ENCODE peak calls at places on chromosome 22, in four cellular contexts. One of them, this sample, is unnamed.
A peak's percentile ranks its signal among the peaks of the same experiment; 100 is the strongest.

GRCh38 chr22:45341503-45341902 is 31.8 kb downstream of the FAM118A start:
- DNase-seq in foreskin fibroblast: no peak
- DNase-seq in endothelial cell: no peak
- DNase-seq in GM13976: no peak
- DNase-seq in this sample: no peak

GRCh38 chr22:32806296-32806695 is 4.8 kb downstream of the TIMP3 start:
- DNase-seq in endothelial cell: no peak
- DNase-seq in foreskin fibroblast: no peak
- DNase-seq in GM13976: no peak
- DNase-seq in this sample: no peak

GRCh38 chr22:45572444-45572843 is 69.8 kb downstream of the FBLN1 start:
- DNase-seq in foreskin fibroblast: peak; percentile 82
- DNase-seq in endothelial cell: no peak
- DNase-seq in GM13976: no peak
- DNase-seq in this sample: no peak

GRCh38 chr22:45968751-45969413 is 8.1 kb downstream of the WNT7B start:
- DNase-seq in foreskin fibroblast: peak; percentile 48
- DNase-seq in GM13976: no peak
- DNase-seq in endothelial cell: no peak
- DNase-seq in this sample: peak; percentile 70

GRCh38 chr22:42986115-42986514 is 28.8 kb downstream of the PACSIN2 start:
- DNase-seq in foreskin fibroblast: no peak
- DNase-seq in endothelial cell: no peak
- DNase-seq in GM13976: no peak
- DNase-seq in this sample: no peak

GRCh38 chr22:49372530-49373288 is 455.0 kb downstream of the BRD1 start:
- DNase-seq in endothelial cell: peak; percentile 9
- DNase-seq in foreskin fibroblast: no peak
- DNase-seq in GM13976: no peak
- DNase-seq in this sample: no peak

GRCh38 chr22:23225724-23226496 is 45.6 kb downstream of the BCR start:
- DNase-seq in foreskin fibroblast: peak; percentile 50
- DNase-seq in GM13976: no peak
- DNase-seq in endothelial cell: no peak
- DNase-seq in this sample: peak; percentile 40

GRCh38 chr22:43546186-43546585 is 134.4 kb downstream of the MPPED1 start:
- DNase-seq in foreskin fibroblast: no peak
- DNase-seq in endothelial cell: no peak
- DNase-seq in GM13976: no peak
- DNase-seq in this sample: no peak

GRCh38 chr22:48951836-48952235 is 875.8 kb downstream of the BRD1 start:
- DNase-seq in GM13976: no peak
- DNase-seq in foreskin fibroblast: no peak
- DNase-seq in endothelial cell: no peak
- DNase-seq in this sample: no peak

GRCh38 chr22:49018601-49019000 is 809.1 kb downstream of the BRD1 start:
- DNase-seq in GM13976: no peak
- DNase-seq in endothelial cell: no peak
- DNase-seq in foreskin fibroblast: no peak
- DNase-seq in this sample: no peak

GRCh38 chr22:42805016-42805997 is 51.8 kb downstream of the ARFGAP3 start:
- DNase-seq in endothelial cell: no peak
- DNase-seq in foreskin fibroblast: no peak
- DNase-seq in GM13976: no peak
- DNase-seq in this sample: no peak

GRCh38 chr22:41848468-41848867 is 15.6 kb downstream of the SREBF2 start:
- DNase-seq in foreskin fibroblast: no peak
- DNase-seq in endothelial cell: no peak
- DNase-seq in GM13976: no peak
- DNase-seq in this sample: no peak

GRCh38 chr22:43520632-43521039 is 108.8 kb downstream of the MPPED1 start:
- DNase-seq in GM13976: peak; percentile 57
- DNase-seq in foreskin fibroblast: no peak
- DNase-seq in endothelial cell: no peak
- DNase-seq in this sample: no peak

GRCh38 chr22:20966883-20967696 is at the start of gene AIFM3:
- DNase-seq in foreskin fibroblast: no peak
- DNase-seq in endothelial cell: no peak
- DNase-seq in GM13976: no peak
- DNase-seq in this sample: no peak

GRCh38 chr22:43319661-43320486 is 23.3 kb downstream of the SCUBE1 start:
- DNase-seq in endothelial cell: no peak
- DNase-seq in GM13976: no peak
- DNase-seq in foreskin fibroblast: no peak
- DNase-seq in this sample: no peak

GRCh38 chr22:41983516-41983915 is 14.3 kb downstream of the SEPTIN3 start:
- DNase-seq in foreskin fibroblast: peak; percentile 77
- DNase-seq in endothelial cell: no peak
- DNase-seq in GM13976: no peak
- DNase-seq in this sample: peak; percentile 33

GRCh38 chr22:22141771-22142591 is 102.6 kb upstream of the VPREB1 start:
- DNase-seq in foreskin fibroblast: no peak
- DNase-seq in GM13976: no peak
- DNase-seq in endothelial cell: no peak
- DNase-seq in this sample: no peak

GRCh38 chr22:48796295-48797015 is 1031.2 kb downstream of the BRD1 start:
- DNase-seq in GM13976: no peak
- DNase-seq in endothelial cell: no peak
- DNase-seq in foreskin fibroblast: no peak
- DNase-seq in this sample: no peak

GRCh38 chr22:50583294-50583865 is 731 bp upstream of the CHKB start:
- DNase-seq in endothelial cell: no peak
- DNase-seq in GM13976: no peak
- DNase-seq in foreskin fibroblast: no peak
- DNase-seq in this sample: no peak
- TF ChIP-seq CTCF in endothelial cell: no peak
- TF ChIP-seq CTCF in GM13976: no peak
- TF ChIP-seq CTCF in foreskin fibroblast: no peak
- TF ChIP-seq CTCF in this sample: no peak

GRCh38 chr22:30944986-30945385 is 23.6 kb downstream of the MORC2 start:
- DNase-seq in GM13976: no peak
- DNase-seq in endothelial cell: no peak
- DNase-seq in foreskin fibroblast: no peak
- DNase-seq in this sample: no peak

GRCh38 chr22:30945653-30946052 is 22.9 kb downstream of the MORC2 start:
- DNase-seq in GM13976: no peak
- DNase-seq in endothelial cell: no peak
- DNase-seq in foreskin fibroblast: no peak
- DNase-seq in this sample: no peak

GRCh38 chr22:30943368-30943767 is 25.2 kb downstream of the MORC2 start:
- DNase-seq in GM13976: no peak
- DNase-seq in foreskin fibroblast: no peak
- DNase-seq in endothelial cell: no peak
- DNase-seq in this sample: no peak

GRCh38 chr22:30940655-30941362 is 27.8 kb downstream of the MORC2 start:
- DNase-seq in endothelial cell: no peak
- DNase-seq in GM13976: no peak
- DNase-seq in foreskin fibroblast: no peak
- DNase-seq in this sample: no peak

DNA sequence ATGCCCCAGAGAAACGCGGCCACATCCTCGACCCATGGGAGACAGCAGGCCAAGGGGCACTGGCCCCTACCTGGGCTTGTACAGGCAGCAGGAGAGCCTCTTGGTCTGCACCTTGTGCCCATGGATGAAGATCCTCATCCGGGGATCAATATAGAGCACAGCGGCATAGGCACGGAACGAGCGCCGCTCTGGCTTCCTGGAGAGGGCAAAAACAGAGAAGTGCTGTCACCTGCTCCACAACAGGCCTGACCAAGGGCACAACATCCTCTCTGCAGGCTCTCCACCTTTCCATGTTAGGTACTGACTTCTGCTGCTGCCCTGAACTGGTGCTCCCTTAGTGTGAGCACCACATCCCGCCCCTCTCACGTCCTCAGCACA is 27.2 kb downstream of the MORC2 start:
- DNase-seq in foreskin fibroblast: no peak
- DNase-seq in GM13976: no peak
- DNase-seq in endothelial cell: no peak
- DNase-seq in this sample: no peak
- TF ChIP-seq CTCF in foreskin fibroblast: no peak
- TF ChIP-seq CTCF in GM13976: no peak
- TF ChIP-seq CTCF in endothelial cell: no peak
- TF ChIP-seq CTCF in this sample: no peak

DNA sequence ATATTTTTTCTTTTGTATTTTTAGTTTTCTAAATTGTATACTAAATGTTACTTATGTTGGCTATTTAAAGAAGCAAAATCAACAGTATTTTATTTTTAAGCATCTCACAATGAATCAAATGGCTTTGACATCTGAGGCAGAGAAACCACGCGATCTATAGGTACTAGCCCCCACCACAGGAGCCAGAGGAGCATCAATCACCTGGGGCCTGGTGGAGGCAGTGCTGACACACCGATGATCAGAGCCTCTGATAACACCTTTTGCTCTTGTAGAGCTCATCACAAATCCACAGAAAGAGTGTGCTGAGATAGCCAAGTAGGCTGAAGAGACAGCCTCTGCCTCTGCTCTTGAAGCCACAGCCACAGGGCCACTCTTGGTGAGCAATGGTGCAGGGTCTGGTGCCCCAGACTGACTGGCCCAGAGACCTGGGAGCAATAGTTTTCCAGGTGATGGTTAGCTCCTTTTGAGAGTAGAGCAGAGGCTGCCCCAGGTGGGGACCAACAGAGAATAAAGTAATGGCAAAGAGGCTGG is 25.2 kb downstream of the HIRA start:
- DNase-seq in endothelial cell: no peak
- DNase-seq in foreskin fibroblast: no peak
- DNase-seq in GM13976: no peak
- DNase-seq in this sample: no peak
- TF ChIP-seq CTCF in endothelial cell: no peak
- TF ChIP-seq CTCF in foreskin fibroblast: no peak
- TF ChIP-seq CTCF in GM13976: no peak
- TF ChIP-seq CTCF in this sample: no peak

GRCh38 chr22:30423296-30423958 is 2.1 kb upstream of the MTFP1 start:
- DNase-seq in foreskin fibroblast: no peak
- DNase-seq in GM13976: no peak
- DNase-seq in endothelial cell: peak; percentile 31
- DNase-seq in this sample: no peak
- TF ChIP-seq CTCF in foreskin fibroblast: no peak
- TF ChIP-seq CTCF in GM13976: no peak
- TF ChIP-seq CTCF in endothelial cell: no peak
- TF ChIP-seq CTCF in this sample: peak; percentile 26

DNA sequence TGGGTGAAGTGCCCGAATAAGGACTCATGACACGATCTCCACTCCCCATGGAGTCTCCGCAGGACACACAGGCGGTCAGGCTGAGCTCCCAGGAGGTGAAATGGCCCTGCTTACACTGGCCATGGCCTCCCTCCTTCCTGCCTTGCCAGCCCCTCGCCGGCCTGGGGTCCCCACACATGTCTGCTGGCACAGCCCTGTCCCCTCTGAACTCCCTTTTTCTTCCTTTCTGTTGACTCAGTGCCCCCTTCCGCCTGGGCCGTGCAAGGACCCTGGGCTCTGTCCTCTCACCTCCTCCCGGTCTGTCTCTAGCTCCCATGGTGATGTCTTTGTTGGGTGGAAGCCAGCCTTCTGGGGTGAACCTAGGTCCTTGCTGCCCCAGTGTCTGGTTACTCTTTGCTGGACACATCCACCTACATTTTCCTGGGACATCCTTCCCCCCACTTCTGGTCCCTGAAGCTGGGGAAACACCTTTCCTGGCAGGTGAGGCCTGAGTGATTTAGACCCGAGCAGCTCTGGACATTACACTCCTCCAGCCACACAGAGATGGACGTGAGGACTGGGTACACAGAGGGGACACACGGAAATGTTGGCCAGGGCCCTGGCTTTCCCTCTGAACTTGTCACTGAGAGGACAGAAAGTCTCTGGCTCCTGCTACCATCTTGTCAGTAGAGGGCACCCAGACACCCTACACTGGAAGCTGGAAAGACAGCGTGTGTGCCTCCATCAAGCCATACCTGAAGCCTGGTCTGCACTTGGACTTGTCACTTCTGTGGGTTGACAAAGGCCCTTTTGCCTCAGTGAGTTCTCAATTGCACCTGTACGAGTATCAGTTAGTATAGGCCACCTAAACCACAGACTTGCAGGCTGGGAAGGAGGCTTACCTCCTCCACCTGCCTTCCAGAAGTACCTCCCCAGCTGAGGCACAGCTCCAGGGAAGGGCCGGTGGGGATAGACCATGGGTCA is 864.3 kb downstream of the TBC1D22A start:
- DNase-seq in foreskin fibroblast: no peak
- DNase-seq in endothelial cell: no peak
- DNase-seq in GM13976: no peak
- DNase-seq in this sample: no peak
- TF ChIP-seq CTCF in foreskin fibroblast: no peak
- TF ChIP-seq CTCF in endothelial cell: no peak
- TF ChIP-seq CTCF in GM13976: no peak
- TF ChIP-seq CTCF in this sample: no peak

GRCh38 chr22:39519681-39520053 is 695 bp upstream of the ATF4 start:
- DNase-seq in foreskin fibroblast: peak; percentile 86
- DNase-seq in GM13976: no peak
- DNase-seq in endothelial cell: no peak
- DNase-seq in this sample: no peak
- TF ChIP-seq CTCF in foreskin fibroblast: peak; percentile 20
- TF ChIP-seq CTCF in GM13976: peak; percentile 45
- TF ChIP-seq CTCF in endothelial cell: no peak
- TF ChIP-seq CTCF in this sample: peak; percentile 73